ENCODE peak calls at places on chromosomes 16 and 17, in nine cellular contexts. S, Y, V, F, U, O, B, H and Z are unnamed samples.

GRCh38 chr16:53404959-53405358 is 29.3 kb upstream of the RBL2 start:
- DNase-seq in S (no peak), Y (no peak), V (no peak), F (no peak), U (no peak), O (no peak), B (no peak), H (no peak), Z (no peak)

GRCh38 chr16:85380002-85380395 is 233.1 kb upstream of the GSE1 start:
- DNase-seq in S (no peak), Y (no peak), V (no peak), F (no peak), U (no peak), O (no peak), B (no peak), H (no peak), Z (no peak)

GRCh38 chr17:77619326-77619725 is 339.2 kb upstream of the TNRC6C start:
- DNase-seq in S (no peak), Y (no peak), V (no peak), F (no peak), U (no peak), O (no peak), B (no peak), H (no peak), Z (no peak)

GRCh38 chr17:2357237-2357636 is 19.9 kb downstream of the SGSM2 start:
- DNase-seq in S (no peak), Y (no peak), V (no peak), F (no peak), U (no peak), O (no peak), B (no peak), H (no peak), Z (no peak)

GRCh38 chr17:73031472-73031871 is 61.0 kb downstream of the SLC39A11 start:
- DNase-seq in S (no peak), Y (no peak), V (no peak), F (no peak), U (no peak), O (no peak), B (no peak), H (no peak), Z (no peak)

GRCh38 chr17:44363613-44364159 is at the start of gene FAM171A2:
- DNase-seq in S (no peak), Y (no peak), V (peak), F (peak), U (peak), O (peak), B (peak), H (peak), Z (peak)

GRCh38 chr17:79406316-79406715 is 204.5 kb downstream of the RBFOX3 start:
- DNase-seq in S (no peak), Y (no peak), V (no peak), F (no peak), U (no peak), O (no peak), B (no peak), H (no peak), Z (no peak)

GRCh38 chr16:85696761-85697160 is 8.0 kb upstream of the GINS2 start:
- DNase-seq in S (no peak), Y (no peak), V (no peak), F (no peak), U (no peak), O (no peak), B (no peak), H (no peak), Z (no peak)

GRCh38 chr17:40025991-40026815 is 11.0 kb downstream of the CSF3 start:
- DNase-seq in S (no peak), Y (peak), V (no peak), F (no peak), U (no peak), O (no peak), B (no peak), H (no peak), Z (no peak)

GRCh38 chr17:49508061-49508865 is 13.2 kb downstream of the NGFR start:
- DNase-seq in S (no peak), Y (no peak), V (no peak), F (no peak), U (no peak), O (no peak), B (no peak), H (no peak), Z (no peak)

GRCh38 chr17:9209347-9209746 is 188.0 kb downstream of the NTN1 start:
- DNase-seq in S (no peak), Y (no peak), V (no peak), F (no peak), U (no peak), O (no peak), B (no peak), H (no peak), Z (no peak)

GRCh38 chr16:85793662-85794298 is 5.6 kb downstream of the EMC8 start:
- DNase-seq in S (no peak), Y (no peak), V (no peak), F (no peak), U (no peak), O (no peak), B (no peak), H (no peak), Z (no peak)

GRCh38 chr17:65389956-65390355 is 171.5 kb downstream of the AXIN2 start:
- DNase-seq in S (peak), Y (no peak), V (peak), F (no peak), U (no peak), O (no peak), B (no peak), H (no peak), Z (no peak)

GRCh38 chr16:9374076-9374475 is 282.6 kb downstream of the HAPSTR1 start:
- DNase-seq in S (no peak), Y (no peak), V (no peak), F (no peak), U (no peak), O (no peak), B (no peak), H (no peak), Z (no peak)

GRCh38 chr16:2027024-2028010 is 615 bp downstream of the NHERF2 start:
- DNase-seq in S (no peak), Y (no peak), V (no peak), F (no peak), U (no peak), O (peak), B (peak), H (no peak), Z (no peak)

GRCh38 chr17:9529033-9529748 is 46.4 kb downstream of the STX8 start:
- DNase-seq in S (peak), Y (no peak), V (peak), F (no peak), U (no peak), O (no peak), B (peak), H (no peak), Z (no peak)

GRCh38 chr17:68738044-68738443 is 136.9 kb upstream of the FAM20A start:
- DNase-seq in S (no peak), Y (no peak), V (no peak), F (no peak), U (no peak), O (peak), B (no peak), H (no peak), Z (no peak)

GRCh38 chr17:20997711-20998570 is 44.9 kb downstream of the USP22 start:
- DNase-seq in S (no peak), Y (no peak), V (no peak), F (no peak), U (no peak), O (no peak), B (no peak), H (no peak), Z (no peak)

GRCh38 chr17:20995164-20995872 is 47.5 kb downstream of the USP22 start:
- DNase-seq in S (no peak), Y (no peak), V (no peak), F (no peak), U (no peak), O (no peak), B (no peak), H (no peak), Z (no peak)

GRCh38 chr16:58197314-58198012 is 443 bp downstream of the CSNK2A2 start:
- DNase-seq in S (no peak), Y (no peak), V (no peak), F (no peak), U (no peak), O (peak), B (peak), H (no peak), Z (no peak)

GRCh38 chr16:78659216-78659615 is 559.8 kb downstream of the WWOX start:
- DNase-seq in S (no peak), Y (no peak), V (no peak), F (no peak), U (no peak), O (no peak), B (no peak), H (no peak), Z (no peak)

GRCh38 chr17:45371414-45372324 is 54.8 kb upstream of the MAP3K14 start:
- DNase-seq in S (peak), Y (no peak), V (peak), F (no peak), U (peak), O (peak), B (no peak), H (peak), Z (no peak)

GRCh38 chr16:57701759-57702371 is 7.3 kb downstream of the DRC7 start:
- DNase-seq in S (no peak), Y (no peak), V (no peak), F (no peak), U (no peak), O (peak), B (no peak), H (no peak), Z (no peak)

GRCh38 chr16:51762081-51762995 is 611.3 kb upstream of the SALL1 start:
- DNase-seq in S (peak), Y (no peak), V (peak), F (no peak), U (peak), O (peak), B (peak), H (peak), Z (no peak)

GRCh38 chr17:16442141-16442540 is 26.8 kb downstream of the TRPV2 start:
- DNase-seq in S (no peak), Y (no peak), V (no peak), F (no peak), U (no peak), O (no peak), B (no peak), H (no peak), Z (no peak)

GRCh38 chr17:11086623-11087022 is 154.4 kb upstream of the SHISA6 start:
- DNase-seq in S (no peak), Y (no peak), V (no peak), F (no peak), U (no peak), O (no peak), B (no peak), H (no peak), Z (no peak)

GRCh38 chr16:82509636-82510035 is 117.1 kb upstream of the CDH13 start:
- DNase-seq in S (no peak), Y (no peak), V (no peak), F (no peak), U (peak), O (no peak), B (no peak), H (peak), Z (no peak)

GRCh38 chr16:55439101-55439690 is 39.8 kb upstream of the MMP2 start:
- DNase-seq in S (no peak), Y (no peak), V (no peak), F (no peak), U (no peak), O (no peak), B (no peak), H (no peak), Z (no peak)

GRCh38 chr17:43800736-43801135 is 20.5 kb downstream of the CFAP97D1 start:
- DNase-seq in S (no peak), Y (no peak), V (no peak), F (no peak), U (no peak), O (no peak), B (no peak), H (no peak), Z (no peak)

GRCh38 chr16:11792404-11793260 is 4.4 kb downstream of the ZC3H7A start:
- DNase-seq in S (no peak), Y (peak), V (no peak), F (no peak), U (no peak), O (no peak), B (no peak), H (no peak), Z (no peak)

GRCh38 chr17:9232591-9233270 is 211.4 kb downstream of the NTN1 start:
- DNase-seq in S (no peak), Y (no peak), V (peak), F (no peak), U (no peak), O (no peak), B (no peak), H (no peak), Z (no peak)

GRCh38 chr16:56525154-56525720 is 5.4 kb upstream of the BBS2 start:
- DNase-seq in S (no peak), Y (no peak), V (no peak), F (no peak), U (no peak), O (no peak), B (no peak), H (no peak), Z (no peak)

GRCh38 chr16:85086347-85087291 is 25.7 kb downstream of the CIBAR2 start:
- DNase-seq in S (peak), Y (peak), V (peak), F (peak), U (peak), O (peak), B (peak), H (peak), Z (peak)